ENCODE peak calls at places on chromosome X, in five cellular contexts. One of them, this sample, is unnamed.
A peak's percentile ranks its signal among the peaks of the same experiment; 100 is the strongest.

GRCh38 chrX:18793601-18794089 is 86.2 kb downstream of the PPEF1 start:
- DNase-seq in cardiac muscle cell: no peak
- DNase-seq in GM23338: no peak
- DNase-seq in HCT116: no peak
- DNase-seq in endodermal cell: peak; percentile 46
- DNase-seq in this sample: no peak

GRCh38 chrX:66915893-66916292 is 277.0 kb upstream of the EDA2R start:
- DNase-seq in endodermal cell: peak; percentile 53
- DNase-seq in HCT116: no peak
- DNase-seq in GM23338: peak; percentile 12
- DNase-seq in cardiac muscle cell: no peak
- DNase-seq in this sample: no peak

GRCh38 chrX:30971761-30972603 is 82.9 kb upstream of the TAB3 start:
- DNase-seq in GM23338: peak; percentile 51
- DNase-seq in endodermal cell: peak; percentile 66
- DNase-seq in HCT116: no peak
- DNase-seq in cardiac muscle cell: peak; percentile 75
- DNase-seq in this sample: peak; percentile 16

GRCh38 chrX:46180258-46180687 is 364.9 kb downstream of the ZNF674 start:
- DNase-seq in GM23338: no peak
- DNase-seq in HCT116: peak; percentile 85
- DNase-seq in endodermal cell: peak; percentile 64
- DNase-seq in cardiac muscle cell: no peak
- DNase-seq in this sample: peak; percentile 24

GRCh38 chrX:84907324-84907946 is 96.2 kb upstream of the APOOL start:
- DNase-seq in GM23338: peak; percentile 42
- DNase-seq in HCT116: no peak
- DNase-seq in cardiac muscle cell: peak; percentile 6
- DNase-seq in endodermal cell: no peak
- DNase-seq in this sample: no peak

GRCh38 chrX:69538321-69538876 is 34.3 kb downstream of the NALF2 start:
- DNase-seq in cardiac muscle cell: peak; percentile 77
- DNase-seq in endodermal cell: peak; percentile 86
- DNase-seq in HCT116: peak; percentile 29
- DNase-seq in GM23338: peak; percentile 75
- DNase-seq in this sample: peak; percentile 71

GRCh38 chrX:48648299-48648698 is 35.3 kb upstream of the WAS start:
- DNase-seq in HCT116: no peak
- DNase-seq in cardiac muscle cell: peak; percentile 48
- DNase-seq in endodermal cell: peak; percentile 64
- DNase-seq in GM23338: peak; percentile 77
- DNase-seq in this sample: peak; percentile 43

GRCh38 chrX:153981771-153982533 is 9.4 kb downstream of the TMEM187 start:
- DNase-seq in GM23338: no peak
- DNase-seq in HCT116: no peak
- DNase-seq in cardiac muscle cell: no peak
- DNase-seq in endodermal cell: no peak
- DNase-seq in this sample: peak; percentile 80

GRCh38 chrX:13759152-13759718 is 24.7 kb downstream of the OFD1 start:
- DNase-seq in cardiac muscle cell: no peak
- DNase-seq in HCT116: no peak
- DNase-seq in GM23338: no peak
- DNase-seq in endodermal cell: no peak
- DNase-seq in this sample: no peak

GRCh38 chrX:20567108-20567507 is 300.4 kb upstream of the RPS6KA3 start:
- DNase-seq in HCT116: no peak
- DNase-seq in endodermal cell: no peak
- DNase-seq in GM23338: no peak
- DNase-seq in cardiac muscle cell: no peak
- DNase-seq in this sample: peak; percentile 17

GRCh38 chrX:45900751-45901150 is 644.5 kb downstream of the ZNF674 start:
- DNase-seq in endodermal cell: no peak
- DNase-seq in GM23338: no peak
- DNase-seq in HCT116: no peak
- DNase-seq in cardiac muscle cell: no peak
- DNase-seq in this sample: no peak

GRCh38 chrX:150502979-150503897 is 65.2 kb upstream of the MTM1 start:
- DNase-seq in GM23338: no peak
- DNase-seq in endodermal cell: peak; percentile 28
- DNase-seq in cardiac muscle cell: no peak
- DNase-seq in HCT116: no peak
- DNase-seq in this sample: no peak

GRCh38 chrX:47185241-47185640 is 8.4 kb upstream of the UBA1 start:
- DNase-seq in endodermal cell: no peak
- DNase-seq in HCT116: no peak
- DNase-seq in cardiac muscle cell: no peak
- DNase-seq in GM23338: no peak
- DNase-seq in this sample: no peak

GRCh38 chrX:46722742-46723568 is 36.0 kb downstream of the SLC9A7 start:
- DNase-seq in HCT116: no peak
- DNase-seq in cardiac muscle cell: no peak
- DNase-seq in endodermal cell: no peak
- DNase-seq in GM23338: no peak
- DNase-seq in this sample: no peak

GRCh38 chrX:135985123-135985973 is at the start of gene SLC9A6:
- DNase-seq in GM23338: peak; percentile 81
- DNase-seq in cardiac muscle cell: peak; percentile 82
- DNase-seq in HCT116: no peak
- DNase-seq in endodermal cell: peak; percentile 83
- DNase-seq in this sample: peak; percentile 70

GRCh38 chrX:136034622-136035021 is 49.4 kb downstream of the SLC9A6 start:
- DNase-seq in HCT116: no peak
- DNase-seq in cardiac muscle cell: no peak
- DNase-seq in GM23338: no peak
- DNase-seq in endodermal cell: no peak
- DNase-seq in this sample: no peak

GRCh38 chrX:82961129-82961528 is 547.0 kb upstream of the POU3F4 start:
- DNase-seq in cardiac muscle cell: no peak
- DNase-seq in endodermal cell: peak; percentile 63
- DNase-seq in HCT116: peak; percentile 23
- DNase-seq in GM23338: peak; percentile 15
- DNase-seq in this sample: no peak

GRCh38 chrX:96929036-96929435 is 45.3 kb downstream of the RPA4 start:
- DNase-seq in endodermal cell: no peak
- DNase-seq in GM23338: no peak
- DNase-seq in HCT116: no peak
- DNase-seq in cardiac muscle cell: no peak
- DNase-seq in this sample: no peak

GRCh38 chrX:134173541-134174272 is 63.3 kb upstream of the CCDC160 start:
- DNase-seq in HCT116: no peak
- DNase-seq in endodermal cell: peak; percentile 76
- DNase-seq in GM23338: peak; percentile 79
- DNase-seq in cardiac muscle cell: peak; percentile 38
- DNase-seq in this sample: peak; percentile 32

DNA sequence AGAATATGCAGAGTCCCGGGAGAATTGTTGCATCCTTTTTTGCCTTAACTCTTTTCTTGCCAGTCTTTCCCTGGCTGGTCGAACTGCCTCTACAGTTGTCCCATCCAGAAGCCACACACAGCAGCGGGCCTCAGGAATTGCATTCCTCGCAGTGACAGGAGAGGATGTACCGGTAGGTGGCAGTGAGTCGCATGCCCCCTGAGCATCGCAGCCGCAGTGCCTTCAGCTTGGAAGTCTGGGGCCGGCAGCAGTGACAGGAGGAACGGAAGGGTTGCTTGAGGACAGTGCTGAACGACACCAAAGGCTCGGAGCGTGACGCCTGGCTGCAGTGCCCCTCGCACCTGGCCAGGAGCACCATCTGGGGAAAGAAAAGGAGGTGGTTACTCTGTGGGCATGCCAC is 23.5 kb downstream of the NDP start:
- DNase-seq in cardiac muscle cell: peak; percentile 67
- DNase-seq in GM23338: peak; percentile 74
- DNase-seq in HCT116: peak; percentile 28
- DNase-seq in endodermal cell: peak; percentile 89
- DNase-seq in this sample: peak; percentile 40
- TF ChIP-seq CTCF in cardiac muscle cell: peak; percentile 32
- TF ChIP-seq CTCF in GM23338: peak; percentile 77
- TF ChIP-seq CTCF in HCT116: peak; percentile 68
- TF ChIP-seq CTCF in endodermal cell: peak; percentile 73
- TF ChIP-seq CTCF in this sample: peak; percentile 27

GRCh38 chrX:2875798-2876399 is 47.2 kb downstream of the GYG2 start:
- DNase-seq in cardiac muscle cell: no peak
- DNase-seq in endodermal cell: no peak
- DNase-seq in HCT116: no peak
- DNase-seq in GM23338: peak; percentile 46
- DNase-seq in this sample: no peak
- TF ChIP-seq CTCF in cardiac muscle cell: peak; percentile 37
- TF ChIP-seq CTCF in endodermal cell: peak; percentile 81
- TF ChIP-seq CTCF in HCT116: peak; percentile 47
- TF ChIP-seq CTCF in GM23338: peak; percentile 43
- TF ChIP-seq CTCF in this sample: no peak

GRCh38 chrX:26442340-26442739 is 226.4 kb downstream of the MAGEB5 start:
- DNase-seq in HCT116: peak; percentile 2
- DNase-seq in cardiac muscle cell: peak; percentile 51
- DNase-seq in endodermal cell: no peak
- DNase-seq in GM23338: peak; percentile 43
- DNase-seq in this sample: no peak
- TF ChIP-seq CTCF in HCT116: peak; percentile 44
- TF ChIP-seq CTCF in cardiac muscle cell: peak; percentile 11
- TF ChIP-seq CTCF in endodermal cell: peak; percentile 83
- TF ChIP-seq CTCF in GM23338: peak; percentile 67
- TF ChIP-seq CTCF in this sample: no peak

DNA sequence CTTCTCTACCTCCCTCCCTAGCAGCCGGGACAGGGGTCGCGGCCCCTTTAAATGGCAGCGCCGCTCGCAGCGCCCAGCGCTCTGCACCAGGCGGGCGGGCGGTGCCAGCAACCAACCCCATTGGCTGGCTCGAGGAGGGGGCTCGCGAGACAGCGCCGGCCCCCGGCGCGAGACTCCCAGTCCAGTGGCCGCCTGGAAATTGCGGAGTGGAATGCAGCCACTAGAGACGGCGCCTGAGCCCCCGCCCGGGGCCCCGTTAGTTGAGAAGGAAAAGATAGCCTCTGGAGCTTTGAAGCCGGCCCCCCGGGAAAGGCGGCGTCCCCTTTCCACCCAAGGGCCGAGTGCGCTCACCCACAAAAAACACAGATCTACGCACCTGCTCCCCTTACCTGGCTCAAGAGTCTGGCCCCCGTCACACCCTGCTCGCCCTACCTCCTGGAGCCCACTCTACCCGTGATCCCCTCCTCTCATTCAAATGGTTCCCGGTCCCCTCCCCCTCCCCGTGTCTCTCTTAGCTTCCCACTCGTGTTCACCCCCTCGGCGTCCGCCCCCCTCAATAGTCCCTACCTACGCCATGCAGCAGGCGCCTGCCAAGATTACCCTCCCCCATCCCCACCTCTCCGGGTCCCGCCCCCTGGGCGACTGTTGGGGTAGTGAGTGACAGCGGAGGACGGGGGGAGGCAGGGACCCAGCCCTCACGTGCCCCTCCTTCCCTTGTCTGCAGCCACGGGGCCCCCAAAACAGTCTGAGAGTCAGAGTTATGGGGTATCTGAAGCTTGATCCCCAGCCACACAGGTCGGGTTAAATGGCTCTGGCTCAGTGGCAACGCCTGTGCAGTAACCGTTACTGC is at the start of gene ZMYM3:
- DNase-seq in endodermal cell: peak; percentile 92
- DNase-seq in GM23338: peak; percentile 85
- DNase-seq in cardiac muscle cell: peak; percentile 90
- DNase-seq in HCT116: peak; percentile 50
- DNase-seq in this sample: peak; percentile 86
- TF ChIP-seq CTCF in endodermal cell: no peak
- TF ChIP-seq CTCF in GM23338: no peak
- TF ChIP-seq CTCF in cardiac muscle cell: no peak
- TF ChIP-seq CTCF in HCT116: no peak
- TF ChIP-seq CTCF in this sample: no peak

GRCh38 chrX:120536056-120536455 is 24.7 kb downstream of the CUL4B start:
- DNase-seq in cardiac muscle cell: no peak
- DNase-seq in GM23338: no peak
- DNase-seq in endodermal cell: no peak
- DNase-seq in HCT116: no peak
- DNase-seq in this sample: no peak
- TF ChIP-seq CTCF in cardiac muscle cell: no peak
- TF ChIP-seq CTCF in GM23338: no peak
- TF ChIP-seq CTCF in endodermal cell: no peak
- TF ChIP-seq CTCF in HCT116: no peak
- TF ChIP-seq CTCF in this sample: no peak

GRCh38 chrX:87299563-87300160 is 217.9 kb upstream of the KLHL4 start:
- DNase-seq in GM23338: peak; percentile 37
- DNase-seq in endodermal cell: no peak
- DNase-seq in cardiac muscle cell: peak; percentile 54
- DNase-seq in HCT116: no peak
- DNase-seq in this sample: no peak
- TF ChIP-seq CTCF in GM23338: no peak
- TF ChIP-seq CTCF in endodermal cell: peak; percentile 92
- TF ChIP-seq CTCF in cardiac muscle cell: peak; percentile 46
- TF ChIP-seq CTCF in HCT116: peak; percentile 15
- TF ChIP-seq CTCF in this sample: peak; percentile 55

GRCh38 chrX:141468940-141469339 is 115.6 kb downstream of the SPANXA1 start:
- DNase-seq in HCT116: no peak
- DNase-seq in cardiac muscle cell: no peak
- DNase-seq in endodermal cell: no peak
- DNase-seq in GM23338: no peak
- DNase-seq in this sample: no peak

GRCh38 chrX:141469469-141469868 is 115.1 kb downstream of the SPANXA1 start:
- DNase-seq in endodermal cell: no peak
- DNase-seq in GM23338: no peak
- DNase-seq in HCT116: no peak
- DNase-seq in cardiac muscle cell: no peak
- DNase-seq in this sample: no peak

GRCh38 chrX:141467442-141467841 is 117.1 kb downstream of the SPANXA1 start:
- DNase-seq in HCT116: no peak
- DNase-seq in cardiac muscle cell: peak; percentile 1
- DNase-seq in endodermal cell: peak; percentile 38
- DNase-seq in GM23338: peak; percentile 37
- DNase-seq in this sample: no peak
- TF ChIP-seq CTCF in HCT116: no peak
- TF ChIP-seq CTCF in cardiac muscle cell: peak; percentile 12
- TF ChIP-seq CTCF in endodermal cell: peak; percentile 59
- TF ChIP-seq CTCF in GM23338: no peak
- TF ChIP-seq CTCF in this sample: no peak

GRCh38 chrX:56462389-56462788 is 101.0 kb upstream of the UBQLN2 start:
- DNase-seq in cardiac muscle cell: no peak
- DNase-seq in endodermal cell: no peak
- DNase-seq in HCT116: no peak
- DNase-seq in GM23338: no peak
- DNase-seq in this sample: no peak
- TF ChIP-seq CTCF in cardiac muscle cell: no peak
- TF ChIP-seq CTCF in endodermal cell: no peak
- TF ChIP-seq CTCF in HCT116: no peak
- TF ChIP-seq CTCF in GM23338: no peak
- TF ChIP-seq CTCF in this sample: no peak

GRCh38 chrX:115679460-115679859 is 118.5 kb downstream of the PLS3 start:
- DNase-seq in GM23338: peak; percentile 54
- DNase-seq in endodermal cell: no peak
- DNase-seq in HCT116: peak; percentile 7
- DNase-seq in cardiac muscle cell: peak; percentile 35
- DNase-seq in this sample: no peak
- TF ChIP-seq CTCF in GM23338: peak; percentile 65
- TF ChIP-seq CTCF in endodermal cell: peak; percentile 73
- TF ChIP-seq CTCF in HCT116: peak; percentile 20
- TF ChIP-seq CTCF in cardiac muscle cell: peak; percentile 44
- TF ChIP-seq CTCF in this sample: no peak

GRCh38 chrX:103687073-103687695 is 685 bp upstream of the MORF4L2 start:
- DNase-seq in HCT116: peak; percentile 45
- DNase-seq in endodermal cell: peak; percentile 89
- DNase-seq in GM23338: no peak
- DNase-seq in cardiac muscle cell: peak; percentile 92
- DNase-seq in this sample: peak; percentile 88
- TF ChIP-seq CTCF in HCT116: peak; percentile 43
- TF ChIP-seq CTCF in endodermal cell: peak; percentile 73
- TF ChIP-seq CTCF in GM23338: peak; percentile 34
- TF ChIP-seq CTCF in cardiac muscle cell: peak; percentile 49
- TF ChIP-seq CTCF in this sample: no peak

This sample was measured in activated CD8-positive, alpha-beta T cell treated with anti-CD3 and anti-CD28 coated beads for 36 hours.